ENCODE peak calls at places on chromosomes 12 and 14, in four cellular contexts. U, H, V and S are unnamed samples.
A peak's percentile ranks its signal among the peaks of the same experiment; 100 is the strongest.

GRCh38 chr14:35883677-35884293 is 57.6 kb downstream of the BRMS1L start:
- DNase-seq in U (no peak), H (peak; percentile 21), V (peak; percentile 50), S (no peak)

GRCh38 chr12:76158518-76159321 is 74.2 kb upstream of the NAP1L1 start:
- DNase-seq in U (no peak), H (no peak), V (peak; percentile 70), S (peak; percentile 33)

GRCh38 chr12:130073721-130074120 is 88.5 kb upstream of the FZD10 start:
- DNase-seq in U (no peak), H (no peak), V (no peak), S (no peak)

GRCh38 chr14:94474581-94475031 is 1.4 kb downstream of the SERPINA9 start:
- DNase-seq in U (no peak), H (no peak), V (no peak), S (no peak)

GRCh38 chr12:57726151-57726883 is 12.2 kb downstream of the AGAP2 start:
- DNase-seq in U (peak; percentile 86), H (peak; percentile 93), V (peak; percentile 87), S (peak; percentile 80)

GRCh38 chr12:54217774-54218221 is 29.0 kb upstream of the SMUG1 start:
- DNase-seq in U (no peak), H (no peak), V (peak; percentile 47), S (peak; percentile 23)

GRCh38 chr14:102474934-102475333 is 34.6 kb downstream of the ANKRD9 start:
- DNase-seq in U (no peak), H (no peak), V (peak; percentile 57), S (peak; percentile 78)

GRCh38 chr14:24094839-24095195 is 706 bp downstream of the PCK2 start:
- DNase-seq in U (no peak), H (no peak), V (peak; percentile 16), S (no peak)

GRCh38 chr12:92612611-92613010 is 90.2 kb upstream of the PLEKHG7 start:
- DNase-seq in U (no peak), H (no peak), V (no peak), S (no peak)

GRCh38 chr14:92886337-92886736 is 36.6 kb upstream of the CHGA start:
- DNase-seq in U (no peak), H (peak; percentile 90), V (no peak), S (no peak)

GRCh38 chr12:75660805-75661404 is 149.5 kb upstream of the KRR1 start:
- DNase-seq in U (no peak), H (no peak), V (no peak), S (no peak)

GRCh38 chr14:71300474-71301359 is 393.5 kb downstream of the PCNX1 start:
- DNase-seq in U (no peak), H (no peak), V (peak; percentile 63), S (no peak)

GRCh38 chr14:94045563-94046345 is 19.6 kb downstream of the OTUB2 start:
- DNase-seq in U (peak; percentile 57), H (peak; percentile 4), V (no peak), S (no peak)

GRCh38 chr12:39620664-39621658 is 1.4 kb upstream of the ABCD2 start:
- DNase-seq in U (no peak), H (no peak), V (peak; percentile 10), S (no peak)

GRCh38 chr12:44930972-44931600 is 55.0 kb upstream of the NELL2 start:
- DNase-seq in U (no peak), H (no peak), V (peak; percentile 79), S (no peak)

GRCh38 chr12:66901136-66901932 is 222.5 kb upstream of the GRIP1 start:
- DNase-seq in U (no peak), H (no peak), V (no peak), S (no peak)

GRCh38 chr12:75439048-75439447 is 41.5 kb upstream of the GLIPR1 start:
- DNase-seq in U (no peak), H (no peak), V (no peak), S (no peak)

GRCh38 chr14:66507181-66507721 is 696 bp upstream of the GPHN start:
- DNase-seq in U (no peak), H (no peak), V (no peak), S (no peak)

GRCh38 chr14:22819191-22819988 is 4.2 kb upstream of the SLC7A7 start:
- DNase-seq in U (peak; percentile 85), H (no peak), V (peak; percentile 87), S (peak; percentile 42)

GRCh38 chr12:11884661-11885060 is 186.1 kb upstream of the BCL2L14 start:
- DNase-seq in U (no peak), H (no peak), V (peak; percentile 11), S (no peak)

GRCh38 chr12:632102-632696 is 31.0 kb downstream of the NINJ2 start:
- DNase-seq in U (no peak), H (no peak), V (peak; percentile 80), S (no peak)

GRCh38 chr12:30792648-30793499 is 38.1 kb upstream of the CAPRIN2 start:
- DNase-seq in U (no peak), H (no peak), V (peak; percentile 63), S (no peak)

GRCh38 chr14:104732355-104732804 is 8.4 kb downstream of the ADSS1 start:
- DNase-seq in U (peak; percentile 98), H (no peak), V (no peak), S (peak; percentile 85)

GRCh38 chr12:62841841-62842240 is 93.1 kb downstream of the PPM1H start:
- DNase-seq in U (no peak), H (no peak), V (no peak), S (no peak)

GRCh38 chr12:88235183-88235833 is 93.2 kb downstream of the TMTC3 start:
- DNase-seq in U (no peak), H (no peak), V (no peak), S (no peak)

GRCh38 chr12:1740161-1740948 is 49.5 kb downstream of the ADIPOR2 start:
- DNase-seq in U (no peak), H (peak; percentile 60), V (no peak), S (no peak)

GRCh38 chr14:73796881-73797539 is 54.6 kb upstream of the PTGR2 start:
- DNase-seq in U (no peak), H (no peak), V (no peak), S (no peak)

GRCh38 chr12:115253049-115253448 is 569.1 kb upstream of the TBX3 start:
- DNase-seq in U (no peak), H (no peak), V (no peak), S (no peak)

GRCh38 chr12:52836042-52836466 is 1.9 kb upstream of the KRT79 start:
- DNase-seq in U (no peak), H (no peak), V (peak; percentile 73), S (no peak)

GRCh38 chr14:99872786-99873440 is 79.7 kb downstream of the EML1 start:
- DNase-seq in U (no peak), H (no peak), V (no peak), S (no peak)

GRCh38 chr14:39232554-39233415 is 930 bp upstream of the MIA2 start:
- DNase-seq in U (no peak), H (no peak), V (peak; percentile 92), S (no peak)

GRCh38 chr12:73384592-73384991 is 1112.4 kb downstream of the TRHDE start:
- DNase-seq in U (no peak), H (no peak), V (no peak), S (no peak)
- H3K27ac ChIP-seq in U (no peak overlapping the region), H (no peak overlapping the region), V (no peak overlapping the region), S (no peak overlapping the region)

GRCh38 chr12:23113781-23114180 is 488.8 kb downstream of the ETNK1 start:
- DNase-seq in U (no peak), H (no peak), V (no peak), S (no peak)
- H3K9me3 ChIP-seq in U (no peaks in the 10 kb centered on the region), H (no peaks in the 10 kb centered on the region), V (no peaks in the 10 kb centered on the region), S (no peaks in the 10 kb centered on the region)

GRCh38 chr14:103731916-103732867 is 16.6 kb downstream of the ZFYVE21 start:
- DNase-seq in U (peak; percentile 61), H (no peak), V (no peak), S (peak; percentile 10)

GRCh38 chr14:103728721-103729120 is 13.1 kb downstream of the ZFYVE21 start:
- DNase-seq in U (no peak), H (no peak), V (no peak), S (no peak)

GRCh38 chr14:103731481-103731880 is 15.9 kb downstream of the ZFYVE21 start:
- DNase-seq in U (no peak), H (no peak), V (no peak), S (no peak)

GRCh38 chr14:103729496-103730448 is 14.2 kb downstream of the ZFYVE21 start:
- DNase-seq in U (no peak), H (no peak), V (no peak), S (no peak)

DNA sequence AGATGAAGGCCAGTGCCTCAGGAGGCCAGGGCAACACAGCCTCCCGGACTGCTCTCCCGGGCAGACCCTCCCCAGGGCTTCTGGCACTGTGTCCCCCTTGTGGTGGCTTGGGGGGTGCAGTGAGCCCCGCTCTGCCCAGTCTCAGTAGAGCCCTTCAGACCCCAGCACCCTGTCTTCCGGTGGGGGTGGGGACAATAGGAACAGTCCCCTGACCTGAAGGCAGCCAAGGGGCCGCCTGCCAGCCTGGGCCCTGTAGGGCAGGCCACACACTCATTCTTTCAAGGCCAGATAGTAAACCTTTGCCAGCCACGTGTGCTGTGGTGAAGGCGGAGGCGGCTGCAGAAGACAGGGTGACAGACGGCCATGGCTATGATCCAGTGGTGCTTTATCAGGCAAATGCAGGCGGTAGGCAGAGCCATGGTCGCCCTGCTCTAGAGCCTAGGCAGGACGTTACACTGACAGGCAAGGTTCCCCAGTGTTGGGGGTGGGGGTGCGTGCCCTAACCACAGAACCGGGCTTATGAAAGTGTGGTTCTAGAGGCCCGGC is 15.0 kb downstream of the ZFYVE21 start:
- DNase-seq in U (peak; percentile 60), H (no peak), V (no peak), S (peak; percentile 69)
- TF ChIP-seq CTCF in U (no peak), H (no peak), V (no peak), S (peak; percentile 11)

GRCh38 chr12:113634982-113635381 is 163.3 kb upstream of the LHX5 start:
- DNase-seq in U (no peak), H (peak; percentile 22), V (no peak), S (no peak)
- H3K27ac ChIP-seq in U (no peak overlapping the region), H (no peak overlapping the region), V (no peak overlapping the region), S (no peak overlapping the region)